ENCODE peak calls at places on chromosomes 6 and 20, in seven cellular contexts. One of them, this sample, is unnamed.

GRCh38 chr6:127300411-127300810 is 33.7 kb downstream of the RNF146 start:
- DNase-seq in adrenal gland: no peak
- DNase-seq in ovary: no peak
- DNase-seq in thyroid gland: no peak
- DNase-seq in spleen: no peak
- DNase-seq in esophagus squamous epithelium: no peak
- DNase-seq in IMR-90: peak
- DNase-seq in this sample: no peak

GRCh38 chr6:31899215-31899614 is 1.7 kb upstream of the EHMT2 start:
- DNase-seq in adrenal gland: no peak
- DNase-seq in thyroid gland: no peak
- DNase-seq in ovary: no peak
- DNase-seq in spleen: no peak
- DNase-seq in IMR-90: no peak
- DNase-seq in esophagus squamous epithelium: no peak
- DNase-seq in this sample: no peak

GRCh38 chr6:15493437-15494168 is 169.2 kb downstream of the DTNBP1 start:
- DNase-seq in spleen: no peak
- DNase-seq in thyroid gland: no peak
- DNase-seq in esophagus squamous epithelium: no peak
- DNase-seq in adrenal gland: no peak
- DNase-seq in IMR-90: peak
- DNase-seq in ovary: no peak
- DNase-seq in this sample: no peak

GRCh38 chr6:158611600-158612041 is 32.9 kb downstream of the DYNLT1 start:
- DNase-seq in spleen: no peak
- DNase-seq in ovary: no peak
- DNase-seq in adrenal gland: no peak
- DNase-seq in thyroid gland: peak
- DNase-seq in IMR-90: no peak
- DNase-seq in esophagus squamous epithelium: no peak
- DNase-seq in this sample: no peak

GRCh38 chr6:75098709-75099108 is 107.1 kb downstream of the COL12A1 start:
- DNase-seq in IMR-90: peak
- DNase-seq in thyroid gland: peak
- DNase-seq in esophagus squamous epithelium: no peak
- DNase-seq in adrenal gland: peak
- DNase-seq in ovary: peak
- DNase-seq in spleen: no peak
- DNase-seq in this sample: peak

GRCh38 chr6:28683945-28684538 is 158.4 kb downstream of the GPX5 start:
- DNase-seq in adrenal gland: peak
- DNase-seq in IMR-90: peak
- DNase-seq in thyroid gland: peak
- DNase-seq in esophagus squamous epithelium: no peak
- DNase-seq in ovary: no peak
- DNase-seq in spleen: no peak
- DNase-seq in this sample: no peak

GRCh38 chr20:2658414-2659354 is 5.3 kb downstream of the IDH3B start:
- DNase-seq in IMR-90: no peak
- DNase-seq in adrenal gland: no peak
- DNase-seq in ovary: no peak
- DNase-seq in thyroid gland: no peak
- DNase-seq in spleen: no peak
- DNase-seq in esophagus squamous epithelium: no peak
- DNase-seq in this sample: no peak

GRCh38 chr6:72798196-72798595 is 176.3 kb downstream of the KCNQ5 start:
- DNase-seq in spleen: no peak
- DNase-seq in adrenal gland: no peak
- DNase-seq in thyroid gland: no peak
- DNase-seq in IMR-90: peak
- DNase-seq in ovary: no peak
- DNase-seq in esophagus squamous epithelium: no peak
- DNase-seq in this sample: no peak

GRCh38 chr6:9131616-9132015 is 696.3 kb upstream of the SLC35B3 start:
- DNase-seq in thyroid gland: peak
- DNase-seq in ovary: no peak
- DNase-seq in esophagus squamous epithelium: no peak
- DNase-seq in spleen: no peak
- DNase-seq in IMR-90: peak
- DNase-seq in adrenal gland: peak
- DNase-seq in this sample: peak

GRCh38 chr20:19626896-19627295 is 131.2 kb upstream of the RIN2 start:
- DNase-seq in adrenal gland: peak
- DNase-seq in spleen: no peak
- DNase-seq in IMR-90: peak
- DNase-seq in ovary: no peak
- DNase-seq in esophagus squamous epithelium: no peak
- DNase-seq in thyroid gland: no peak
- DNase-seq in this sample: no peak

GRCh38 chr20:19858972-19859371 is 100.9 kb downstream of the RIN2 start:
- DNase-seq in IMR-90: peak
- DNase-seq in adrenal gland: no peak
- DNase-seq in spleen: no peak
- DNase-seq in ovary: no peak
- DNase-seq in thyroid gland: no peak
- DNase-seq in esophagus squamous epithelium: no peak
- DNase-seq in this sample: no peak

GRCh38 chr6:108739496-108740330 is 108.5 kb upstream of the ARMC2 start:
- DNase-seq in spleen: no peak
- DNase-seq in ovary: no peak
- DNase-seq in thyroid gland: no peak
- DNase-seq in adrenal gland: no peak
- DNase-seq in IMR-90: no peak
- DNase-seq in esophagus squamous epithelium: no peak
- DNase-seq in this sample: peak

GRCh38 chr6:144360401-144360800 is 75.3 kb downstream of the UTRN start:
- DNase-seq in adrenal gland: no peak
- DNase-seq in esophagus squamous epithelium: no peak
- DNase-seq in IMR-90: no peak
- DNase-seq in spleen: no peak
- DNase-seq in thyroid gland: no peak
- DNase-seq in ovary: no peak
- DNase-seq in this sample: no peak

GRCh38 chr6:124190256-124190655 is 386.6 kb downstream of the NKAIN2 start:
- DNase-seq in ovary: no peak
- DNase-seq in spleen: no peak
- DNase-seq in adrenal gland: no peak
- DNase-seq in IMR-90: no peak
- DNase-seq in esophagus squamous epithelium: no peak
- DNase-seq in thyroid gland: no peak
- DNase-seq in this sample: no peak

GRCh38 chr20:58553841-58554240 is 38.6 kb upstream of the APCDD1L start:
- DNase-seq in esophagus squamous epithelium: no peak
- DNase-seq in adrenal gland: no peak
- DNase-seq in ovary: peak
- DNase-seq in thyroid gland: no peak
- DNase-seq in IMR-90: peak
- DNase-seq in spleen: no peak
- DNase-seq in this sample: peak

GRCh38 chr6:39843305-39844020 is 51.3 kb downstream of the DAAM2 start:
- DNase-seq in spleen: no peak
- DNase-seq in ovary: no peak
- DNase-seq in esophagus squamous epithelium: no peak
- DNase-seq in IMR-90: peak
- DNase-seq in thyroid gland: no peak
- DNase-seq in adrenal gland: no peak
- DNase-seq in this sample: no peak

GRCh38 chr6:5050009-5050408 is 35.1 kb upstream of the PPP1R3G start:
- DNase-seq in spleen: no peak
- DNase-seq in IMR-90: no peak
- DNase-seq in thyroid gland: no peak
- DNase-seq in ovary: no peak
- DNase-seq in adrenal gland: no peak
- DNase-seq in esophagus squamous epithelium: no peak
- DNase-seq in this sample: no peak

GRCh38 chr6:134168580-134169223 is 116.3 kb upstream of the SLC2A12 start:
- DNase-seq in ovary: no peak
- DNase-seq in IMR-90: peak
- DNase-seq in thyroid gland: no peak
- DNase-seq in adrenal gland: no peak
- DNase-seq in spleen: no peak
- DNase-seq in esophagus squamous epithelium: no peak
- DNase-seq in this sample: no peak

GRCh38 chr6:75144396-75144795 is 61.5 kb downstream of the COL12A1 start:
- DNase-seq in thyroid gland: no peak
- DNase-seq in spleen: no peak
- DNase-seq in adrenal gland: no peak
- DNase-seq in esophagus squamous epithelium: no peak
- DNase-seq in ovary: no peak
- DNase-seq in IMR-90: no peak
- DNase-seq in this sample: no peak

GRCh38 chr6:75217203-75217602 is 11.3 kb upstream of the COL12A1 start:
- DNase-seq in thyroid gland: no peak
- DNase-seq in IMR-90: peak
- DNase-seq in esophagus squamous epithelium: no peak
- DNase-seq in ovary: no peak
- DNase-seq in spleen: no peak
- DNase-seq in adrenal gland: no peak
- DNase-seq in this sample: no peak

GRCh38 chr20:33648396-33649004 is 13.6 kb upstream of the C20orf144 start:
- DNase-seq in IMR-90: no peak
- DNase-seq in adrenal gland: no peak
- DNase-seq in esophagus squamous epithelium: no peak
- DNase-seq in thyroid gland: no peak
- DNase-seq in spleen: peak
- DNase-seq in ovary: no peak
- DNase-seq in this sample: no peak

GRCh38 chr6:31822038-31822821 is 5.3 kb upstream of the HSPA1B start:
- DNase-seq in adrenal gland: peak
- DNase-seq in ovary: peak
- DNase-seq in spleen: peak
- DNase-seq in esophagus squamous epithelium: peak
- DNase-seq in IMR-90: peak
- DNase-seq in thyroid gland: peak
- DNase-seq in this sample: peak

GRCh38 chr6:27066381-27066780 is 181.1 kb upstream of the PRSS16 start:
- DNase-seq in esophagus squamous epithelium: no peak
- DNase-seq in IMR-90: no peak
- DNase-seq in ovary: no peak
- DNase-seq in thyroid gland: no peak
- DNase-seq in spleen: no peak
- DNase-seq in adrenal gland: no peak
- DNase-seq in this sample: no peak

GRCh38 chr6:48597951-48598350 is 487.0 kb upstream of the PTCHD4 start:
- DNase-seq in adrenal gland: no peak
- DNase-seq in esophagus squamous epithelium: no peak
- DNase-seq in thyroid gland: no peak
- DNase-seq in IMR-90: no peak
- DNase-seq in ovary: no peak
- DNase-seq in spleen: no peak
- DNase-seq in this sample: no peak

GRCh38 chr6:160348209-160348551 is at the start of gene SLC22A3:
- DNase-seq in adrenal gland: peak
- DNase-seq in ovary: peak
- DNase-seq in thyroid gland: peak
- DNase-seq in esophagus squamous epithelium: no peak
- DNase-seq in spleen: no peak
- DNase-seq in IMR-90: no peak
- DNase-seq in this sample: no peak
- TF ChIP-seq POLR2A in adrenal gland: peak
- TF ChIP-seq POLR2A in ovary: peak
- TF ChIP-seq POLR2A in thyroid gland: peak
- TF ChIP-seq POLR2A in esophagus squamous epithelium: peak
- TF ChIP-seq POLR2A in spleen: no peak
- TF ChIP-seq POLR2A in IMR-90: no peak
- TF ChIP-seq POLR2A in this sample: no peak

DNA sequence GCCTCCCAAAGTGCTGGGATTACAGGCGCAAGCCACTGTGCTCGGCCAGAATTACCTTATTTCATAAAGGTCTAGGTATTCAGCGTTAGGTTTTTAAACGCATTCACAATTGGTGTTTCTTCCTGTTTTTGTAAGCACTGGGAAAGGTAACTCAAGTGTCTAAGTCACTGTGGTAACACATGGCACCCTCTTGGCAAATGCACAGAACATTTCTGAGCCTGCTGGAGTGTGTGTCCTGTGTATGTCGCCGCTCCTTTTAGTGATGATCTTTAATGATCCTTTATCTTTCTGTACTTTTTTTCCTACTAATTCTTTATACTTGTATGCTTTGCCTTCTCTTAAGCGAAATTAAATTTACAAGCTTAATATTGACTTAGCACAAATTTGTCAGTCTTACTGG is 263.0 kb downstream of the ARID1B start:
- DNase-seq in IMR-90: no peak
- DNase-seq in esophagus squamous epithelium: no peak
- DNase-seq in spleen: no peak
- DNase-seq in thyroid gland: peak
- DNase-seq in adrenal gland: no peak
- DNase-seq in ovary: no peak
- DNase-seq in this sample: no peak
- H3K27ac ChIP-seq in IMR-90: no peak
- H3K27ac ChIP-seq in esophagus squamous epithelium: no peak
- H3K27ac ChIP-seq in spleen: no peak
- H3K27ac ChIP-seq in thyroid gland: no peak
- H3K27ac ChIP-seq in adrenal gland: no peak
- H3K27ac ChIP-seq in ovary: no peak
- H3K27ac ChIP-seq in this sample: no peak

GRCh38 chr20:62735331-62735821 is 26.7 kb downstream of the NTSR1 start:
- DNase-seq in thyroid gland: no peak
- DNase-seq in esophagus squamous epithelium: no peak
- DNase-seq in ovary: no peak
- DNase-seq in spleen: no peak
- DNase-seq in IMR-90: no peak
- DNase-seq in adrenal gland: peak
- DNase-seq in this sample: no peak
- TF ChIP-seq POLR2A in thyroid gland: no peak
- TF ChIP-seq POLR2A in esophagus squamous epithelium: no peak
- TF ChIP-seq POLR2A in ovary: no peak
- TF ChIP-seq POLR2A in spleen: no peak
- TF ChIP-seq POLR2A in IMR-90: no peak
- TF ChIP-seq POLR2A in adrenal gland: no peak
- TF ChIP-seq POLR2A in this sample: no peak

DNA sequence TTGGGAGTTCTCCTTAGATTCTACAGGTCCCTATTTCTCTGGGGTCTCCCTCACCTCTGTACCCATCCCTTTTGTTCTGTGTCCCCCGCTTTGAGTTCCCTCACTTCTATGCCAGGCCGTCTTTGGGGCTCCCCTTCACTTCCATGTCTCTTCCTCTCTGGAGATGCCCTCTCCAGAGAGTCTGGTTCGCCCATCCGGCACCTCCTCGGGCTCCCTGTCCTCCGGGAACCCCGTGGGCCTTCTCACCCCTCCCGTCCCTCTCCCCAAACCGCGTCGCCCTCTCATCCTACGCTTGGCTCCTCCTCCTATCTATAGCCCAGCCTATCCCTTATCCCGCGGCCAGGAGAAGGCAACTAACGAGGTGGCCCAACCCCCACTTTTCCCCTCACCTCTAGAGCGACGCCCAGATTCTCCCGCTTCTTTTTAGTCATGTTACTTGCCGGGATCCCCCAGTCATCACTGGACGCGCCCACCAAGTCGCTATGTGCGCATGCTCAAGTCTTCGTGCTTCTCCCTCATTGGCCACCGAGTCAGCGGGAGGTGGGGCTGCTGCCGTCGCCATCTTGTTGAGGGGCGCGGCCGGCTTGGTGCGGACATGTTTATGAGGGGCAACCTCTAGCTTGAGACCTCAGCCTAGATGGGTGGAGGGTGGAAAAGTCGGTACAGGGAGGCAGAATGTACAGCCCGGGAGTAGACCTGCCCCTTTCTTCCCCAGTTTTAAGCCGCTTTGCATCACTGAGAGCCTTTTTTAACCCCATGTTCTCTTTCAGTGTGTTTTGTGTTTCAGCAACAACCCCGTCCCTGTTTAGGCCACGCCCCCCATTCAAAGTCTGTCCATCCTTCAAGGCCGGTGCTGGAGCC is at the start of gene CCDC167:
- DNase-seq in esophagus squamous epithelium: peak
- DNase-seq in spleen: peak
- DNase-seq in IMR-90: peak
- DNase-seq in ovary: peak
- DNase-seq in adrenal gland: peak
- DNase-seq in thyroid gland: peak
- DNase-seq in this sample: peak
- H3K27ac ChIP-seq in esophagus squamous epithelium: peak
- H3K27ac ChIP-seq in spleen: no peak
- H3K27ac ChIP-seq in IMR-90: peak
- H3K27ac ChIP-seq in ovary: no peak
- H3K27ac ChIP-seq in adrenal gland: no peak
- H3K27ac ChIP-seq in thyroid gland: no peak
- H3K27ac ChIP-seq in this sample: no peak

This sample was measured in breast epithelium.